ENCODE peak calls at places on chromosome 9, in five cellular contexts. U is H1, N is IMR-90, B is neuronal stem cell, E is mesenchymal stem cell. G is an unnamed sample.

GRCh38 chr9:132673355-132673754 is 3.1 kb downstream of the GTF3C4 start:
- DNase-seq in U (no peak), N (peak), B (no peak), E (peak), G (peak)

GRCh38 chr9:84404095-84404686 is 63.6 kb upstream of the SLC28A3 start:
- DNase-seq in U (peak), N (no peak), B (peak), E (peak), G (no peak)

GRCh38 chr9:88280816-88281382 is 107.3 kb upstream of the SPIN1 start:
- DNase-seq in U (peak), N (peak), B (peak), E (peak), G (no peak)

GRCh38 chr9:4640027-4640426 is 22.1 kb upstream of the PLPP6 start:
- DNase-seq in U (no peak), N (no peak), B (no peak), E (peak), G (peak)

GRCh38 chr9:89311346-89312153 is 555 bp downstream of the CKS2 start:
- DNase-seq in U (no peak), N (no peak), B (no peak), E (peak), G (no peak)

GRCh38 chr9:114098660-114099522 is at the start of gene KIF12:
- DNase-seq in U (peak), N (no peak), B (peak), E (no peak), G (peak)

GRCh38 chr9:100379862-100380261 is 27.1 kb upstream of the TEX10 start:
- DNase-seq in U (no peak), N (peak), B (no peak), E (peak), G (peak)

GRCh38 chr9:105070176-105070575 is 142.2 kb upstream of the ABCA1 start:
- DNase-seq in U (no peak), N (no peak), B (no peak), E (no peak), G (peak)

GRCh38 chr9:137294684-137295312 is 7.3 kb downstream of the NRARP start:
- DNase-seq in U (no peak), N (peak), B (no peak), E (peak), G (peak)

GRCh38 chr9:74742792-74743389 is 144.8 kb downstream of the TRPM6 start:
- DNase-seq in U (no peak), N (peak), B (peak), E (peak), G (peak)

GRCh38 chr9:89905628-89906338 is 301.0 kb downstream of the GADD45G start:
- DNase-seq in U (peak), N (no peak), B (no peak), E (no peak), G (no peak)

GRCh38 chr9:68505681-68506409 is 34.8 kb downstream of the TMEM252 start:
- DNase-seq in U (no peak), N (no peak), B (no peak), E (no peak), G (no peak)

GRCh38 chr9:116589392-116590354 is 97.4 kb upstream of the TRIM32 start:
- DNase-seq in U (peak), N (peak), B (no peak), E (peak), G (peak)

GRCh38 chr9:92706218-92706940 is 36.4 kb upstream of the IPPK start:
- DNase-seq in U (peak), N (no peak), B (no peak), E (no peak), G (peak)

GRCh38 chr9:9747787-9748186 is 865.0 kb downstream of the PTPRD start:
- DNase-seq in U (no peak), N (peak), B (no peak), E (peak), G (peak)

GRCh38 chr9:76688471-76689238 is 75.6 kb upstream of the PCA3 start:
- DNase-seq in U (no peak), N (no peak), B (no peak), E (peak), G (no peak)

GRCh38 chr9:35424356-35425352 is 65.3 kb upstream of the RUSC2 start:
- DNase-seq in U (no peak), N (no peak), B (no peak), E (no peak), G (no peak)

GRCh38 chr9:118121361-118121760 is 417.2 kb downstream of the TLR4 start:
- DNase-seq in U (no peak), N (no peak), B (no peak), E (no peak), G (no peak)

GRCh38 chr9:136615631-136616306 is 46.9 kb upstream of the EGFL7 start:
- DNase-seq in U (no peak), N (peak), B (no peak), E (no peak), G (no peak)

GRCh38 chr9:108683245-108683644 is 172.5 kb downstream of the ACTL7B start:
- DNase-seq in U (no peak), N (no peak), B (no peak), E (no peak), G (no peak)
- H4K91ac ChIP-seq in U (no peak), N (no peak), B (no peak), E (no peak), G (no peak)

GRCh38 chr9:127154003-127154389 is 31.6 kb upstream of the ANGPTL2 start:
- DNase-seq in U (peak), N (no peak), B (no peak), E (no peak), G (no peak)

GRCh38 chr9:127148014-127148413 is 25.6 kb upstream of the ANGPTL2 start:
- DNase-seq in U (no peak), N (no peak), B (no peak), E (no peak), G (no peak)

GRCh38 chr9:127153484-127153883 is 31.0 kb upstream of the ANGPTL2 start:
- DNase-seq in U (no peak), N (no peak), B (no peak), E (no peak), G (no peak)

GRCh38 chr9:127149010-127149409 is 26.6 kb upstream of the ANGPTL2 start:
- DNase-seq in U (no peak), N (no peak), B (no peak), E (no peak), G (no peak)

DNA sequence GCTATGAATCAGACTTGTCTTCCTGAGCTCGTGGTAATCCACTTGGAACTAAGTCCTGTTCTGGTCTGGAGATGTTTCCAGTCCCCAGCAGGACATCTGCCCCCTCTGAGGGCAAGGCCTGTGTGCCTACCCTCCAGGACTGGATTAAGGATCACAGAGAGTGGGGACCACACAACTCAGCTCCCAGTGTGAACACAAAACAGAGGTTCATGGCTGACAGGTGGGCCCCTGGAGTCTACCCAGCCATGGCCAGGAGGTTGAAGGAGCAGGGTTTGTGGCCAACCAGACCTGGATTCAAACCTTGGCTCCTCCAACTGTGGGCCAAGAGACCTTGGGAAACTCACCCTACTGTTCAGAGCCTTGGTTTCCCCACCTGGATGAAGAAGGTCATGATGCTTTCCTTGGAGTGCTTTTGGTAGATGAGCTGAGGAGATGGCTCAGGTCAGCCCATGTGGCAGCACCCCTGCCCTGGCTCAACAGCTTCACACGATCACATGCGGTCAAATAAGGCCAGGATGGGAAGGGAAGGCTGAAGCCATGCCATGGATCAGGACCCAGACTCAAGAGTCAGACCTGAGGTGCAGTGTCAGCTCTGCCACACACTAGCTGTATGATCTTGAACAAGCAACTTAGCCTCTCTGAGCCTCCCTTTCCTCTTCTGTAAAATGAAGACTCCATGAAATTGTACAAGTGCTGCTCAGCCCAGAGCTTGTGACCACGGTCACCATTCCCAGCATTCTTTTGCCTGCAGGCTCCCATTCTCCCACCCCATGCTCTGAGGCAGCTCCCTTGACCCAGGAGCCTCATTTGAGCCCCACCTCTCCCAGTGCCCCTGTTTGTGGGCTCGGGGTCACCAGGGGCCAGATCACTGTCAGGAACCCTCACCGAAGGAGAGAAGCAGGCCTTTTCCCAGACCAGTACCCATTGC is 27.3 kb upstream of the ANGPTL2 start:
- DNase-seq in U (peak), N (no peak), B (no peak), E (no peak), G (no peak)
- H2BK5ac ChIP-seq in U (no peak), N (no peak), B (no peak), E (no peak), G (no peak)

DNA sequence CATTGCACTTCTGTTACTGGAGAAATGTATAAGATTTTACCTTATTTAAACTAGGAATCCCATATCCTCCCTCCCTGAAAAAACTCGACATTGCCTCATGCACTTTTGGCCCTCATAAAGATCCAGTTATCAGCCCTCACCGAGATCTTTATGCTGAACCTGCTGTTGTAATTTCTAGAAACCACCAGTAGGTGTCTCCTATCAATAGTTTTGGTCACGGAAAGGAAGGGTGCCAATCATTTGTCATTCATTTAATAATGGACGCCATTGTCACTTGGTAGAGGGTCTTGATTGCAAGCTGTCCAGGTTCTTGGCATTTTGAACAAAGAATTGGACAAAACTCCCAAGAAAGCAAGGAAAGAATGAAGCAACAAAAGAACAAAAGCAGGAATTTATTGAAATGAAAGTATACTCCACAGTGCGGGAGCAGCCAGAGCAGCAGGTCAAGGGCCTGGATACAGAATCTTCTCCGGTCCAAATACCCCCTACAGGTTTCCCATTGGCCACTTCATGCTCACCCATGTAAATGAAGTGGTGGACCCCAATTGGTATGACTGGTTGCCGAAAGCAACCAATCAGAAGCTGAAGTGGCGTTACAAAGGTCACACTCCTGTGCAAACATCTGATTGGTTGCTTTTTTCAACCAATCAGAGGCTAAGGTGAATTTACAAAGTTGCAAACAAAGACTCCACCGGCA is 524.3 kb downstream of the PSAT1 start:
- DNase-seq in U (no peak), N (peak), B (no peak), E (peak), G (peak)
- H3K4me3 ChIP-seq in U (no peak), N (peak), B (peak), E (no peak), G (no peak)

GRCh38 chr9:129555512-129556203 is 65.2 kb downstream of the C9orf50 start:
- DNase-seq in U (no peak), N (peak), B (no peak), E (no peak), G (no peak)

GRCh38 chr9:129558551-129559505 is 62.1 kb downstream of the C9orf50 start:
- DNase-seq in U (peak), N (no peak), B (no peak), E (no peak), G (no peak)

GRCh38 chr9:129558063-129558550 is 62.8 kb downstream of the C9orf50 start:
- DNase-seq in U (no peak), N (no peak), B (no peak), E (no peak), G (no peak)

GRCh38 chr9:129556576-129557191 is 64.2 kb downstream of the C9orf50 start:
- DNase-seq in U (no peak), N (no peak), B (no peak), E (no peak), G (no peak)

GRCh38 chr9:129557192-129558036 is 63.5 kb downstream of the C9orf50 start:
- DNase-seq in U (peak), N (peak), B (peak), E (peak), G (no peak)
- H4K91ac ChIP-seq in U (peak), N (peak), B (peak), E (peak), G (peak)

DNA sequence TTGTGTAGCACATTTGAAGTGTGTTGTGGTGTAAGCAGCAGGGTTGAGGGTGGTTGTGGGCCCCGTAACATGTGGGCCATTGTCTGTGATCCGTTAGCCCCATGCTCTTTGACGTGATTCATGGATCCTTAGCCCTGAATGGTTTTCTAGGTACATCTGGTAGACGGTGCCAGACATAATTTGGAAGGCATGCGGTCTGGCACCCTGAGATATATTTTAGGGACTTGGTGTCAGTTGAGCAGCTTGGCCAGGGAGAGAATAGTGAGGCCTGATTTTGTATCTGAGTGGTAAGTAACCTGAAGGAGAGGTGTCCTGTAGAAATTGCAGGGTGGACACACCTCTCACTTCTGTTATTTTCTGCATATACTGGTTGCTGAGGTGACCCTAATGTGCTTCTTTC is 10.9 kb downstream of the SH3GL2 start:
- DNase-seq in U (no peak), N (no peak), B (no peak), E (no peak), G (no peak)
- H2BK5ac ChIP-seq in U (no peak), N (no peak), B (no peak), E (no peak), G (no peak)